ENCODE peak calls at places on chromosomes 3 and 15, in ten cellular contexts. One of them, this sample, is unnamed.

GRCh38 chr3:8266679-8267267 is 234.8 kb upstream of the LMCD1 start:
- DNase-seq in nephron progenitor cell: no peak
- DNase-seq in gastrocnemius medialis: no peak
- DNase-seq in CD4-positive, alpha-beta T cell: no peak
- DNase-seq in sigmoid colon: no peak
- DNase-seq in CD8-positive, alpha-beta T cell: no peak
- DNase-seq in K562: no peak
- DNase-seq in body of pancreas: no peak
- DNase-seq in astrocyte of the cerebellum: peak
- DNase-seq in neural progenitor cell: no peak
- DNase-seq in this sample: no peak

GRCh38 chr15:29457729-29458128 is 188.1 kb upstream of the NSMCE3 start:
- DNase-seq in nephron progenitor cell: no peak
- DNase-seq in gastrocnemius medialis: no peak
- DNase-seq in CD4-positive, alpha-beta T cell: no peak
- DNase-seq in sigmoid colon: no peak
- DNase-seq in CD8-positive, alpha-beta T cell: no peak
- DNase-seq in K562: no peak
- DNase-seq in body of pancreas: no peak
- DNase-seq in astrocyte of the cerebellum: no peak
- DNase-seq in neural progenitor cell: no peak
- DNase-seq in this sample: no peak

GRCh38 chr3:13009132-13009945 is 63.9 kb downstream of the IQSEC1 start:
- DNase-seq in nephron progenitor cell: no peak
- DNase-seq in gastrocnemius medialis: peak
- DNase-seq in CD4-positive, alpha-beta T cell: peak
- DNase-seq in sigmoid colon: peak
- DNase-seq in CD8-positive, alpha-beta T cell: peak
- DNase-seq in K562: peak
- DNase-seq in body of pancreas: peak
- DNase-seq in astrocyte of the cerebellum: no peak
- DNase-seq in neural progenitor cell: no peak
- DNase-seq in this sample: peak

GRCh38 chr3:113662824-113663223 is 33.6 kb downstream of the USF3 start:
- DNase-seq in nephron progenitor cell: no peak
- DNase-seq in gastrocnemius medialis: no peak
- DNase-seq in CD4-positive, alpha-beta T cell: no peak
- DNase-seq in sigmoid colon: no peak
- DNase-seq in CD8-positive, alpha-beta T cell: no peak
- DNase-seq in K562: no peak
- DNase-seq in body of pancreas: no peak
- DNase-seq in astrocyte of the cerebellum: no peak
- DNase-seq in neural progenitor cell: no peak
- DNase-seq in this sample: no peak

GRCh38 chr3:102466001-102466400 is 31.2 kb downstream of the ZPLD1 start:
- DNase-seq in nephron progenitor cell: no peak
- DNase-seq in gastrocnemius medialis: no peak
- DNase-seq in CD4-positive, alpha-beta T cell: no peak
- DNase-seq in sigmoid colon: no peak
- DNase-seq in CD8-positive, alpha-beta T cell: no peak
- DNase-seq in K562: no peak
- DNase-seq in body of pancreas: no peak
- DNase-seq in astrocyte of the cerebellum: no peak
- DNase-seq in neural progenitor cell: no peak
- DNase-seq in this sample: no peak

GRCh38 chr3:154195620-154196366 is 74.6 kb downstream of the ARHGEF26 start:
- DNase-seq in nephron progenitor cell: no peak
- DNase-seq in gastrocnemius medialis: no peak
- DNase-seq in CD4-positive, alpha-beta T cell: no peak
- DNase-seq in sigmoid colon: no peak
- DNase-seq in CD8-positive, alpha-beta T cell: no peak
- DNase-seq in K562: no peak
- DNase-seq in body of pancreas: no peak
- DNase-seq in astrocyte of the cerebellum: no peak
- DNase-seq in neural progenitor cell: no peak
- DNase-seq in this sample: no peak

GRCh38 chr3:52534281-52535183 is 875 bp upstream of the NT5DC2 start:
- DNase-seq in nephron progenitor cell: no peak
- DNase-seq in gastrocnemius medialis: peak
- DNase-seq in CD4-positive, alpha-beta T cell: no peak
- DNase-seq in sigmoid colon: peak
- DNase-seq in CD8-positive, alpha-beta T cell: no peak
- DNase-seq in K562: no peak
- DNase-seq in body of pancreas: no peak
- DNase-seq in astrocyte of the cerebellum: no peak
- DNase-seq in neural progenitor cell: peak
- DNase-seq in this sample: no peak

GRCh38 chr3:853489-853888 is 239.3 kb upstream of the CNTN6 start:
- DNase-seq in nephron progenitor cell: no peak
- DNase-seq in gastrocnemius medialis: no peak
- DNase-seq in CD4-positive, alpha-beta T cell: no peak
- DNase-seq in sigmoid colon: no peak
- DNase-seq in CD8-positive, alpha-beta T cell: no peak
- DNase-seq in K562: no peak
- DNase-seq in body of pancreas: no peak
- DNase-seq in astrocyte of the cerebellum: no peak
- DNase-seq in neural progenitor cell: no peak
- DNase-seq in this sample: no peak

GRCh38 chr3:122787872-122788271 is 5.8 kb downstream of the HSPBAP1 start:
- DNase-seq in nephron progenitor cell: no peak
- DNase-seq in gastrocnemius medialis: no peak
- DNase-seq in CD4-positive, alpha-beta T cell: no peak
- DNase-seq in sigmoid colon: no peak
- DNase-seq in CD8-positive, alpha-beta T cell: no peak
- DNase-seq in K562: no peak
- DNase-seq in body of pancreas: no peak
- DNase-seq in astrocyte of the cerebellum: no peak
- DNase-seq in neural progenitor cell: no peak
- DNase-seq in this sample: no peak
- TF ChIP-seq CTCF in nephron progenitor cell: no peak
- TF ChIP-seq CTCF in gastrocnemius medialis: no peak
- TF ChIP-seq CTCF in CD4-positive, alpha-beta T cell: no peak
- TF ChIP-seq CTCF in sigmoid colon: no peak
- TF ChIP-seq CTCF in CD8-positive, alpha-beta T cell: no peak
- TF ChIP-seq CTCF in K562: no peak
- TF ChIP-seq CTCF in body of pancreas: no peak
- TF ChIP-seq CTCF in astrocyte of the cerebellum: no peak
- TF ChIP-seq CTCF in neural progenitor cell: no peak
- TF ChIP-seq CTCF in this sample: no peak

DNA sequence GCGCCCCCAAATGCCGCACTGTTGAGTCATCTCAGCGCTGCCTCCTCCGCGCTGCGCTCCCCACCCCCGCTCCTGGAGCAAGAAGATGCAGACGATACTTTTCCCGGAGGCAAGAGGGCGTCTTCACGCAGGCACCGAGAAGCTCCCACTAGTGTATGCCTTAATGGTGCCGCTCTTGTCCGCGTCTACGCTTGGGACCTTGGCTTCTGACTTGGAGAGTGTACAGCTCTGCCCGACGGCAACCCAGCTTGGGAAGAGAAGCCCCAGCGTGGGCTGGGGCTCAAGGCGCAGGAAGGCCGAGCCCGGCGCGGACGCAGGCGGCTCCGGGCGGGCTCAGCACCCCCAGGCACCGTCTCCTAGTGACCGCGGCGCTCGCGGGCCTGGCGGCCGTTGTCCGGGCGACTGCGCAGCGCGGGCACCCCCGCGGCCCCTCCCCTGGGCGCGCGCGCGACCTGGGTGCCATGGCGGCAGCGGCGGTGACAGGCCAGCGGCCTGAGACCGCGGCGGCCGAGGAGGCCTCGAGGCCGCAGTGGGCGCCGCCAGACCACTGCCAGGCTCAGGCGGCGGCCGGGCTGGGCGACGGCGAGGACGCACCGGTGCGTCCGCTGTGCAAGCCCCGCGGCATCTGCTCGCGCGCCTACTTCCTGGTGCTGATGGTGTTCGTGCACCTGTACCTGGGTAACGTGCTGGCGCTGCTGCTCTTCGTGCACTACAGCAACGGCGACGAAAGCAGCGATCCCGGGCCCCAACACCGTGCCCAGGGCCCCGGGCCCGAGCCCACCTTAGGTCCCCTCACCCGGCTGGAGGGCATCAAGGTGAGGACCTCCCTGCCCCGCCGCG is at the start of gene P4HTM:
- DNase-seq in nephron progenitor cell: peak
- DNase-seq in gastrocnemius medialis: peak
- DNase-seq in CD4-positive, alpha-beta T cell: peak
- DNase-seq in sigmoid colon: peak
- DNase-seq in CD8-positive, alpha-beta T cell: peak
- DNase-seq in K562: peak
- DNase-seq in body of pancreas: peak
- DNase-seq in astrocyte of the cerebellum: peak
- DNase-seq in neural progenitor cell: peak
- DNase-seq in this sample: peak
- TF ChIP-seq CTCF in nephron progenitor cell: peak
- TF ChIP-seq CTCF in gastrocnemius medialis: peak
- TF ChIP-seq CTCF in CD4-positive, alpha-beta T cell: peak
- TF ChIP-seq CTCF in sigmoid colon: peak
- TF ChIP-seq CTCF in CD8-positive, alpha-beta T cell: no peak
- TF ChIP-seq CTCF in K562: peak
- TF ChIP-seq CTCF in body of pancreas: peak
- TF ChIP-seq CTCF in astrocyte of the cerebellum: peak
- TF ChIP-seq CTCF in neural progenitor cell: peak
- TF ChIP-seq CTCF in this sample: peak

GRCh38 chr3:42226470-42227425 is 39.2 kb downstream of the CCK start:
- DNase-seq in nephron progenitor cell: no peak
- DNase-seq in gastrocnemius medialis: no peak
- DNase-seq in CD4-positive, alpha-beta T cell: no peak
- DNase-seq in sigmoid colon: no peak
- DNase-seq in CD8-positive, alpha-beta T cell: no peak
- DNase-seq in K562: peak
- DNase-seq in body of pancreas: no peak
- DNase-seq in astrocyte of the cerebellum: no peak
- DNase-seq in neural progenitor cell: no peak
- DNase-seq in this sample: no peak

GRCh38 chr3:42229266-42229941 is 36.6 kb downstream of the CCK start:
- DNase-seq in nephron progenitor cell: no peak
- DNase-seq in gastrocnemius medialis: no peak
- DNase-seq in CD4-positive, alpha-beta T cell: no peak
- DNase-seq in sigmoid colon: no peak
- DNase-seq in CD8-positive, alpha-beta T cell: no peak
- DNase-seq in K562: no peak
- DNase-seq in body of pancreas: no peak
- DNase-seq in astrocyte of the cerebellum: no peak
- DNase-seq in neural progenitor cell: no peak
- DNase-seq in this sample: no peak

GRCh38 chr3:42230860-42231259 is 35.1 kb downstream of the CCK start:
- DNase-seq in nephron progenitor cell: no peak
- DNase-seq in gastrocnemius medialis: no peak
- DNase-seq in CD4-positive, alpha-beta T cell: no peak
- DNase-seq in sigmoid colon: no peak
- DNase-seq in CD8-positive, alpha-beta T cell: no peak
- DNase-seq in K562: no peak
- DNase-seq in body of pancreas: no peak
- DNase-seq in astrocyte of the cerebellum: no peak
- DNase-seq in neural progenitor cell: no peak
- DNase-seq in this sample: no peak

GRCh38 chr3:42229942-42230688 is 35.9 kb downstream of the CCK start:
- DNase-seq in nephron progenitor cell: peak
- DNase-seq in gastrocnemius medialis: no peak
- DNase-seq in CD4-positive, alpha-beta T cell: no peak
- DNase-seq in sigmoid colon: no peak
- DNase-seq in CD8-positive, alpha-beta T cell: no peak
- DNase-seq in K562: peak
- DNase-seq in body of pancreas: no peak
- DNase-seq in astrocyte of the cerebellum: peak
- DNase-seq in neural progenitor cell: peak
- DNase-seq in this sample: no peak

DNA sequence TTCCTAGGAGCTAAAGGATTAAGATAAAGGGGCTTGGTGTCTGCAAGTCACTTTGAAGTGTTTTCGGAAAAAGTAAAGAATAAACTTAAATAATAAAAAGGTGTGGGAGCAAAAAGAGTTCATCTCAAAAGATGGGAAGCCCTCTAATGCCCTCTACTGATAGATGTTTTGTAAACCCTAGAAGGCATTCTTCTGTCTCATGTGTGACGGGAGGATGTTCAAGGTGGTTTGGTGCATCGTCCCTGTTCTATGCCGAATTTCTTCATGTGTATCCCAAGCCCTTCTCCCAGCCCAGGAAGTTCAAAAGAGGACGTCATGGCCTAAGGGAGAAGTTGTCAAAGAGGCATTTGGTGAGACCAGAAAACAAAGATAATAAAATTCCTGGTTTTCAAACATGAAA is 37.2 kb downstream of the CCK start:
- DNase-seq in nephron progenitor cell: no peak
- DNase-seq in gastrocnemius medialis: no peak
- DNase-seq in CD4-positive, alpha-beta T cell: no peak
- DNase-seq in sigmoid colon: no peak
- DNase-seq in CD8-positive, alpha-beta T cell: no peak
- DNase-seq in K562: no peak
- DNase-seq in body of pancreas: no peak
- DNase-seq in astrocyte of the cerebellum: no peak
- DNase-seq in neural progenitor cell: no peak
- DNase-seq in this sample: no peak
- TF ChIP-seq CTCF in nephron progenitor cell: peak
- TF ChIP-seq CTCF in gastrocnemius medialis: peak
- TF ChIP-seq CTCF in CD4-positive, alpha-beta T cell: no peak
- TF ChIP-seq CTCF in sigmoid colon: no peak
- TF ChIP-seq CTCF in CD8-positive, alpha-beta T cell: peak
- TF ChIP-seq CTCF in K562: peak
- TF ChIP-seq CTCF in body of pancreas: no peak
- TF ChIP-seq CTCF in astrocyte of the cerebellum: peak
- TF ChIP-seq CTCF in neural progenitor cell: peak
- TF ChIP-seq CTCF in this sample: no peak

GRCh38 chr3:39447637-39448483 is 19.6 kb upstream of the MOBP start:
- DNase-seq in nephron progenitor cell: peak
- DNase-seq in gastrocnemius medialis: peak
- DNase-seq in CD4-positive, alpha-beta T cell: peak
- DNase-seq in sigmoid colon: peak
- DNase-seq in CD8-positive, alpha-beta T cell: peak
- DNase-seq in K562: peak
- DNase-seq in body of pancreas: peak
- DNase-seq in astrocyte of the cerebellum: peak
- DNase-seq in neural progenitor cell: peak
- DNase-seq in this sample: no peak

GRCh38 chr3:39446444-39446843 is 21.0 kb upstream of the MOBP start:
- DNase-seq in nephron progenitor cell: no peak
- DNase-seq in gastrocnemius medialis: no peak
- DNase-seq in CD4-positive, alpha-beta T cell: no peak
- DNase-seq in sigmoid colon: no peak
- DNase-seq in CD8-positive, alpha-beta T cell: no peak
- DNase-seq in K562: no peak
- DNase-seq in body of pancreas: no peak
- DNase-seq in astrocyte of the cerebellum: no peak
- DNase-seq in neural progenitor cell: no peak
- DNase-seq in this sample: no peak

GRCh38 chr3:39440316-39440715 is 27.2 kb upstream of the MOBP start:
- DNase-seq in nephron progenitor cell: no peak
- DNase-seq in gastrocnemius medialis: no peak
- DNase-seq in CD4-positive, alpha-beta T cell: no peak
- DNase-seq in sigmoid colon: no peak
- DNase-seq in CD8-positive, alpha-beta T cell: no peak
- DNase-seq in K562: no peak
- DNase-seq in body of pancreas: no peak
- DNase-seq in astrocyte of the cerebellum: no peak
- DNase-seq in neural progenitor cell: no peak
- DNase-seq in this sample: no peak

GRCh38 chr3:39445927-39446326 is 21.6 kb upstream of the MOBP start:
- DNase-seq in nephron progenitor cell: no peak
- DNase-seq in gastrocnemius medialis: no peak
- DNase-seq in CD4-positive, alpha-beta T cell: no peak
- DNase-seq in sigmoid colon: no peak
- DNase-seq in CD8-positive, alpha-beta T cell: no peak
- DNase-seq in K562: no peak
- DNase-seq in body of pancreas: no peak
- DNase-seq in astrocyte of the cerebellum: no peak
- DNase-seq in neural progenitor cell: no peak
- DNase-seq in this sample: no peak

GRCh38 chr3:39443530-39443929 is 23.9 kb upstream of the MOBP start:
- DNase-seq in nephron progenitor cell: no peak
- DNase-seq in gastrocnemius medialis: no peak
- DNase-seq in CD4-positive, alpha-beta T cell: no peak
- DNase-seq in sigmoid colon: no peak
- DNase-seq in CD8-positive, alpha-beta T cell: no peak
- DNase-seq in K562: no peak
- DNase-seq in body of pancreas: no peak
- DNase-seq in astrocyte of the cerebellum: no peak
- DNase-seq in neural progenitor cell: no peak
- DNase-seq in this sample: no peak
- TF ChIP-seq CTCF in nephron progenitor cell: no peak
- TF ChIP-seq CTCF in gastrocnemius medialis: no peak
- TF ChIP-seq CTCF in CD4-positive, alpha-beta T cell: no peak
- TF ChIP-seq CTCF in sigmoid colon: no peak
- TF ChIP-seq CTCF in CD8-positive, alpha-beta T cell: no peak
- TF ChIP-seq CTCF in K562: peak
- TF ChIP-seq CTCF in body of pancreas: no peak
- TF ChIP-seq CTCF in astrocyte of the cerebellum: no peak
- TF ChIP-seq CTCF in neural progenitor cell: peak
- TF ChIP-seq CTCF in this sample: no peak